ENCODE peak calls at places on chromosomes 4 and X, in four cellular contexts. J is H1, D is H9, L is mesendoderm. P is an unnamed sample.
A peak's percentile ranks its signal among the peaks of the same experiment; 100 is the strongest.

GRCh38 chrX:150767475-150768131 is 74.4 kb downstream of the MTMR1 start:
- DNase-seq in J (no peak), D (no peak), L (no peak), P (peak; percentile 38)

GRCh38 chr4:5703831-5704230 is 4.5 kb downstream of the EVC2 start:
- DNase-seq in J (no peak), D (no peak), L (peak; percentile 11), P (no peak)

GRCh38 chr4:106497271-106497670 is 128.7 kb upstream of the GIMD1 start:
- DNase-seq in J (no peak), D (no peak), L (no peak), P (no peak)

GRCh38 chr4:27368781-27369180 is 508.1 kb downstream of the STIM2 start:
- DNase-seq in J (no peak), D (no peak), L (no peak), P (no peak)

GRCh38 chr4:153518001-153518400 is 51.8 kb downstream of the TMEM131L start:
- DNase-seq in J (no peak), D (no peak), L (no peak), P (no peak)

GRCh38 chrX:1558761-1559468 is 21.9 kb upstream of the P2RY8 start:
- DNase-seq in J (peak; percentile 23), D (no peak), L (no peak), P (no peak)

GRCh38 chr4:139515531-139515958 is 40.5 kb downstream of the SETD7 start:
- DNase-seq in J (no peak), D (no peak), L (no peak), P (no peak)

GRCh38 chr4:8643986-8644385 is 51.4 kb downstream of the CPZ start:
- DNase-seq in J (peak; percentile 44), D (peak; percentile 17), L (no peak), P (no peak)

GRCh38 chrX:1403228-1403627 is 11.3 kb upstream of the SLC25A6 start:
- DNase-seq in J (no peak), D (no peak), L (no peak), P (no peak)

GRCh38 chr4:72525938-72526337 is 43.1 kb downstream of the ADAMTS3 start:
- DNase-seq in J (no peak), D (no peak), L (no peak), P (no peak)

GRCh38 chr4:107349266-107349665 is 313.2 kb upstream of the DKK2 start:
- DNase-seq in J (no peak), D (no peak), L (peak; percentile 90), P (no peak)

GRCh38 chrX:130091976-130092522 is 18.2 kb downstream of the ELF4 start:
- DNase-seq in J (no peak), D (peak; percentile 47), L (peak; percentile 70), P (no peak)

GRCh38 chrX:119177278-119177677 is 49.7 kb upstream of the KIAA1210 start:
- DNase-seq in J (no peak), D (no peak), L (no peak), P (no peak)

GRCh38 chrX:135324463-135324862 is 15.2 kb downstream of the ETDC start:
- DNase-seq in J (no peak), D (no peak), L (no peak), P (no peak)

GRCh38 chr4:76725039-76725438 is 172.9 kb downstream of the SOWAHB start:
- DNase-seq in J (no peak), D (no peak), L (no peak), P (no peak)

GRCh38 chr4:76726631-76727030 is 171.3 kb downstream of the SOWAHB start:
- DNase-seq in J (no peak), D (no peak), L (peak; percentile 90), P (no peak)

GRCh38 chr4:76726141-76726540 is 171.8 kb downstream of the SOWAHB start:
- DNase-seq in J (no peak), D (no peak), L (peak; percentile 42), P (no peak)

GRCh38 chr4:76723373-76723772 is 174.6 kb downstream of the SOWAHB start:
- DNase-seq in J (no peak), D (no peak), L (no peak), P (no peak)

DNA sequence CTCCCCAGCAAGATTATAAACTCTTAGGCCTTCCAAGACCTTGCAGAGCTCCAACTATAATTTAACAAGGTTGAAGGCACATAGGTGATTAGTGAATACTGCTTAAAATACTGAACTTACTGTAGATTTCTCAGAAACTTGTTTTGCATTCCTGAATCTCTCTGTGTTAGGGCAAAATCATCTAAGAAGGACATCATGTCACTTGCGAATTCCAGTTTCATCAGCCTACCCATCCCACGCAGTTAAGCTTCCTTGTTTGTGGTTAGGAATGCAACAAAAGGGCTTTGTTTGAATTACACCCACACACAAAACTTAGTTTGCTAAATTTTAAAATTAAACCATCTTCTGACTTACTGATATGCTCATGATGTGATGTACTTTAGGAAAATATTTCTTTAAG is 174.0 kb downstream of the SOWAHB start:
- DNase-seq in J (no peak), D (no peak), L (peak; percentile 71), P (no peak)
- H3K23ac ChIP-seq in J (no peak overlapping the region), D (no peak overlapping the region), L (no peak overlapping the region), P (no peak overlapping the region)

GRCh38 chr4:75736862-75737261 is 12.5 kb downstream of the USO1 start:
- DNase-seq in J (no peak), D (no peak), L (no peak), P (no peak)
- H3K79me2 ChIP-seq in J (peaks cover 9% of the 10 kb centered on the region), D (peaks cover 25% of the 10 kb centered on the region), L (peaks cover 14% of the 10 kb centered on the region), P (no peaks in the 10 kb centered on the region)

GRCh38 chr4:133147365-133147821 is 1.7 kb upstream of the PCDH10 start:
- DNase-seq in J (peak; percentile 47), D (no peak), L (peak; percentile 55), P (no peak)
- H3K23ac ChIP-seq in J (no peak overlapping the region), D (no peak overlapping the region), L (no peak overlapping the region), P (no peak overlapping the region)

GRCh38 chr4:1723131-1723801 is 1.9 kb downstream of the TACC3 start:
- DNase-seq in J (no peak), D (no peak), L (no peak), P (peak; percentile 89)
- H3K79me2 ChIP-seq in J (peaks cover 9% of the 10 kb centered on the region), D (peaks cover 20% of the 10 kb centered on the region), L (peaks cover 28% of the 10 kb centered on the region), P (peaks cover 19% of the 10 kb centered on the region)

GRCh38 chr4:16197842-16198241 is 28.4 kb downstream of the TAPT1 start:
- DNase-seq in J (no peak), D (no peak), L (no peak), P (no peak)
- H3K23ac ChIP-seq in J (no peak overlapping the region), D (no peak overlapping the region), L (no peak overlapping the region), P (no peak overlapping the region)

DNA sequence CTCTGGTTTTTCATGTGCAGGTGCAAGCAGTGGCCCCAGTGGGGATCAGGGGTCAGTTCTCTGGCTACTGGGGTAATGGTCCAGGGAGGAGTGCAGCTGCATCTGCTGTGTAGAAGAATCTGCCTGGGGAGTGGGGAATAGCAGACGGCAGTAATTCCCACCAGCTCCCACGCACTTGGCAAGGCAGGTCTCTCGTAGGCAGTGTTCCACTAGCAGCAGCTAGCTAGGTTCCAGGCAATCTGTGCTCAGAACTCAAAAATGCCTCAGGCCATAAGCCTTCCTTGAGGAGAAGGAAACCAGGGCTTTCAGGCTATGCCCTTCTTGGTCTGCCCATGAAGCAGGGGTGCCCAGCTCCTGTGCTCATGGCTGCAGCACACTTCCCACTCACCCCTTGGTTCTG is 38.8 kb downstream of the DCLK2 start:
- DNase-seq in J (no peak), D (no peak), L (no peak), P (no peak)
- H3K79me2 ChIP-seq in J (no peaks in the 10 kb centered on the region), D (no peaks in the 10 kb centered on the region), L (no peaks in the 10 kb centered on the region), P (no peaks in the 10 kb centered on the region)